ENCODE peak calls at places on chromosomes 3 and 15, in eight cellular contexts. One of them, this sample, is unnamed.

GRCh38 chr3:25781758-25782594 is 1.3 kb downstream of the NGLY1 start:
- DNase-seq in ovary: no peak
- DNase-seq in breast epithelium: no peak
- DNase-seq in mammary epithelial cell: no peak
- DNase-seq in lung: no peak
- DNase-seq in heart right ventricle: no peak
- DNase-seq in psoas muscle: no peak
- DNase-seq in CD8-positive, alpha-beta T cell: no peak
- DNase-seq in this sample: no peak

GRCh38 chr15:100596792-100597191 is 5.2 kb downstream of the LINS1 start:
- DNase-seq in ovary: no peak
- DNase-seq in breast epithelium: peak
- DNase-seq in CD8-positive, alpha-beta T cell: peak
- DNase-seq in lung: peak
- DNase-seq in heart right ventricle: no peak
- DNase-seq in mammary epithelial cell: peak
- DNase-seq in psoas muscle: no peak
- DNase-seq in this sample: no peak

GRCh38 chr15:66846031-66846430 is 144.0 kb downstream of the SMAD6 start:
- DNase-seq in heart right ventricle: no peak
- DNase-seq in mammary epithelial cell: no peak
- DNase-seq in CD8-positive, alpha-beta T cell: no peak
- DNase-seq in lung: no peak
- DNase-seq in ovary: no peak
- DNase-seq in psoas muscle: no peak
- DNase-seq in breast epithelium: no peak
- DNase-seq in this sample: no peak

GRCh38 chr3:174325834-174326705 is 533.1 kb upstream of the NAALADL2 start:
- DNase-seq in lung: no peak
- DNase-seq in mammary epithelial cell: no peak
- DNase-seq in breast epithelium: no peak
- DNase-seq in psoas muscle: no peak
- DNase-seq in CD8-positive, alpha-beta T cell: no peak
- DNase-seq in ovary: no peak
- DNase-seq in heart right ventricle: no peak
- DNase-seq in this sample: no peak

GRCh38 chr3:151431940-151432339 is 28.9 kb downstream of the IGSF10 start:
- DNase-seq in lung: no peak
- DNase-seq in heart right ventricle: no peak
- DNase-seq in ovary: no peak
- DNase-seq in CD8-positive, alpha-beta T cell: no peak
- DNase-seq in psoas muscle: no peak
- DNase-seq in mammary epithelial cell: peak
- DNase-seq in breast epithelium: no peak
- DNase-seq in this sample: no peak

GRCh38 chr15:94174399-94174802 is 57.0 kb upstream of the MCTP2 start:
- DNase-seq in breast epithelium: no peak
- DNase-seq in lung: no peak
- DNase-seq in ovary: no peak
- DNase-seq in psoas muscle: no peak
- DNase-seq in CD8-positive, alpha-beta T cell: no peak
- DNase-seq in heart right ventricle: no peak
- DNase-seq in mammary epithelial cell: peak
- DNase-seq in this sample: no peak

GRCh38 chr3:194003128-194004057 is 132.6 kb upstream of the HES1 start:
- DNase-seq in heart right ventricle: peak
- DNase-seq in breast epithelium: peak
- DNase-seq in lung: peak
- DNase-seq in psoas muscle: peak
- DNase-seq in mammary epithelial cell: peak
- DNase-seq in ovary: peak
- DNase-seq in CD8-positive, alpha-beta T cell: no peak
- DNase-seq in this sample: peak

GRCh38 chr3:69763458-69763857 is 24.2 kb downstream of the MITF start:
- DNase-seq in psoas muscle: no peak
- DNase-seq in ovary: no peak
- DNase-seq in mammary epithelial cell: no peak
- DNase-seq in breast epithelium: no peak
- DNase-seq in heart right ventricle: no peak
- DNase-seq in lung: no peak
- DNase-seq in CD8-positive, alpha-beta T cell: no peak
- DNase-seq in this sample: no peak

GRCh38 chr3:194269610-194270145 is 81.5 kb downstream of the CPN2 start:
- DNase-seq in heart right ventricle: peak
- DNase-seq in breast epithelium: peak
- DNase-seq in psoas muscle: peak
- DNase-seq in CD8-positive, alpha-beta T cell: no peak
- DNase-seq in mammary epithelial cell: no peak
- DNase-seq in ovary: peak
- DNase-seq in lung: peak
- DNase-seq in this sample: no peak

GRCh38 chr3:15629860-15630597 is 28.5 kb downstream of the BTD start:
- DNase-seq in CD8-positive, alpha-beta T cell: peak
- DNase-seq in breast epithelium: peak
- DNase-seq in psoas muscle: no peak
- DNase-seq in lung: peak
- DNase-seq in mammary epithelial cell: peak
- DNase-seq in heart right ventricle: no peak
- DNase-seq in ovary: no peak
- DNase-seq in this sample: peak

GRCh38 chr3:126955004-126955790 is 27.7 kb upstream of the PLXNA1 start:
- DNase-seq in breast epithelium: no peak
- DNase-seq in lung: no peak
- DNase-seq in psoas muscle: no peak
- DNase-seq in CD8-positive, alpha-beta T cell: no peak
- DNase-seq in heart right ventricle: no peak
- DNase-seq in mammary epithelial cell: no peak
- DNase-seq in ovary: peak
- DNase-seq in this sample: no peak

GRCh38 chr15:59262316-59262715 is 55.7 kb downstream of the LDHAL6B start:
- DNase-seq in lung: no peak
- DNase-seq in mammary epithelial cell: no peak
- DNase-seq in ovary: no peak
- DNase-seq in CD8-positive, alpha-beta T cell: no peak
- DNase-seq in psoas muscle: no peak
- DNase-seq in heart right ventricle: no peak
- DNase-seq in breast epithelium: no peak
- DNase-seq in this sample: no peak

GRCh38 chr3:161372321-161373260 is 1.3 kb upstream of the SPTSSB start:
- DNase-seq in ovary: no peak
- DNase-seq in CD8-positive, alpha-beta T cell: no peak
- DNase-seq in lung: no peak
- DNase-seq in breast epithelium: no peak
- DNase-seq in mammary epithelial cell: peak
- DNase-seq in heart right ventricle: peak
- DNase-seq in psoas muscle: no peak
- DNase-seq in this sample: peak

GRCh38 chr3:127831723-127832172 is 9.4 kb upstream of the MGLL start:
- DNase-seq in ovary: no peak
- DNase-seq in psoas muscle: peak
- DNase-seq in mammary epithelial cell: no peak
- DNase-seq in heart right ventricle: peak
- DNase-seq in breast epithelium: no peak
- DNase-seq in CD8-positive, alpha-beta T cell: peak
- DNase-seq in lung: peak
- DNase-seq in this sample: no peak

GRCh38 chr3:132196113-132196512 is 121.1 kb upstream of the ACP3 start:
- DNase-seq in psoas muscle: no peak
- DNase-seq in CD8-positive, alpha-beta T cell: no peak
- DNase-seq in ovary: no peak
- DNase-seq in mammary epithelial cell: peak
- DNase-seq in breast epithelium: peak
- DNase-seq in lung: no peak
- DNase-seq in heart right ventricle: no peak
- DNase-seq in this sample: no peak

GRCh38 chr15:57224664-57225063 is 151.6 kb upstream of the CGNL1 start:
- DNase-seq in mammary epithelial cell: peak
- DNase-seq in lung: no peak
- DNase-seq in CD8-positive, alpha-beta T cell: no peak
- DNase-seq in psoas muscle: no peak
- DNase-seq in ovary: no peak
- DNase-seq in heart right ventricle: no peak
- DNase-seq in breast epithelium: no peak
- DNase-seq in this sample: no peak

GRCh38 chr3:33438284-33438668 is 1.9 kb downstream of the UBP1 start:
- DNase-seq in CD8-positive, alpha-beta T cell: no peak
- DNase-seq in breast epithelium: no peak
- DNase-seq in heart right ventricle: no peak
- DNase-seq in mammary epithelial cell: peak
- DNase-seq in psoas muscle: no peak
- DNase-seq in lung: no peak
- DNase-seq in ovary: no peak
- DNase-seq in this sample: no peak

GRCh38 chr3:128382221-128382807 is 84.4 kb downstream of the DNAJB8 start:
- DNase-seq in lung: no peak
- DNase-seq in mammary epithelial cell: no peak
- DNase-seq in psoas muscle: no peak
- DNase-seq in breast epithelium: peak
- DNase-seq in ovary: no peak
- DNase-seq in heart right ventricle: peak
- DNase-seq in CD8-positive, alpha-beta T cell: no peak
- DNase-seq in this sample: no peak

GRCh38 chr3:12934431-12934830 is 93.1 kb upstream of the RPL32 start:
- DNase-seq in heart right ventricle: peak
- DNase-seq in CD8-positive, alpha-beta T cell: no peak
- DNase-seq in lung: no peak
- DNase-seq in psoas muscle: peak
- DNase-seq in mammary epithelial cell: no peak
- DNase-seq in ovary: peak
- DNase-seq in breast epithelium: peak
- DNase-seq in this sample: no peak

GRCh38 chr3:165835431-165835830 is 1.8 kb downstream of the BCHE start:
- DNase-seq in breast epithelium: no peak
- DNase-seq in heart right ventricle: no peak
- DNase-seq in psoas muscle: no peak
- DNase-seq in ovary: no peak
- DNase-seq in lung: no peak
- DNase-seq in CD8-positive, alpha-beta T cell: no peak
- DNase-seq in mammary epithelial cell: no peak
- DNase-seq in this sample: no peak

GRCh38 chr15:51327081-51327480 is 11.3 kb downstream of the CYP19A1 start:
- DNase-seq in mammary epithelial cell: no peak
- DNase-seq in heart right ventricle: no peak
- DNase-seq in CD8-positive, alpha-beta T cell: no peak
- DNase-seq in lung: no peak
- DNase-seq in ovary: no peak
- DNase-seq in psoas muscle: no peak
- DNase-seq in breast epithelium: no peak
- DNase-seq in this sample: peak

GRCh38 chr15:51323749-51324148 is 14.6 kb downstream of the CYP19A1 start:
- DNase-seq in CD8-positive, alpha-beta T cell: no peak
- DNase-seq in breast epithelium: no peak
- DNase-seq in lung: no peak
- DNase-seq in psoas muscle: no peak
- DNase-seq in mammary epithelial cell: no peak
- DNase-seq in ovary: no peak
- DNase-seq in heart right ventricle: no peak
- DNase-seq in this sample: no peak

GRCh38 chr15:51321316-51321715 is 17.1 kb downstream of the CYP19A1 start:
- DNase-seq in breast epithelium: no peak
- DNase-seq in psoas muscle: no peak
- DNase-seq in mammary epithelial cell: no peak
- DNase-seq in CD8-positive, alpha-beta T cell: no peak
- DNase-seq in lung: no peak
- DNase-seq in ovary: no peak
- DNase-seq in heart right ventricle: no peak
- DNase-seq in this sample: no peak

GRCh38 chr15:51322622-51323296 is 15.6 kb downstream of the CYP19A1 start:
- DNase-seq in mammary epithelial cell: no peak
- DNase-seq in ovary: no peak
- DNase-seq in breast epithelium: no peak
- DNase-seq in CD8-positive, alpha-beta T cell: no peak
- DNase-seq in heart right ventricle: peak
- DNase-seq in psoas muscle: peak
- DNase-seq in lung: peak
- DNase-seq in this sample: no peak

GRCh38 chr15:51325167-51325566 is 13.2 kb downstream of the CYP19A1 start:
- DNase-seq in breast epithelium: no peak
- DNase-seq in mammary epithelial cell: no peak
- DNase-seq in heart right ventricle: no peak
- DNase-seq in CD8-positive, alpha-beta T cell: no peak
- DNase-seq in psoas muscle: no peak
- DNase-seq in ovary: no peak
- DNase-seq in lung: no peak
- DNase-seq in this sample: no peak
- H3K4me3 ChIP-seq in breast epithelium: no peak
- H3K4me3 ChIP-seq in mammary epithelial cell: no peak
- H3K4me3 ChIP-seq in heart right ventricle: no peak
- H3K4me3 ChIP-seq in CD8-positive, alpha-beta T cell: no peak
- H3K4me3 ChIP-seq in psoas muscle: no peak
- H3K4me3 ChIP-seq in ovary: no peak
- H3K4me3 ChIP-seq in lung: no peak
- H3K4me3 ChIP-seq in this sample: no peak

DNA sequence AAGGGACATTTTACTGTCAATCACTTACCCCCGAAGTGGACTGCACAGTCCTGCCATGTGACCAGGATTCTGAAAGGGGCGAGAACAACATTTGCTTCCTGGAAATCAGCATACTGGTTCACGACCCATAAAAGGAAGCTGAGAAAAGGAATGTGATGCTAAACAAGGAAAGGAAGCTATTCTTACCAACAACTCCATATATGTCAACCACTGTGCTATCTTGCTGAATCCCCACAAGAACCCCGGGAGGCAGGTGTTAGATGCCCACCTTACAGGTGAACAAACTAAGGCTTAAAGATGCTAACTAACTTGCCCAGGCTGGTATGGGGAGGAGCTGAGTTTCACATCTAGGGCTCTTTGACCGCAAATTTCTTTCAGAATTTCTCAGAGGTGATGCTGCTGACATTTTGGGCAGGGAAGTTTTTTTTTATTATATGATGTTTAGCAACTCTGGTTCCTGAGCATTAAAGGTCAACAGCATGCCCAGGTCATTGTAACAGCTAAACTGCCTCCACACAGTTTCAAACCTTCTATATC is 16.4 kb upstream of the REC114 start:
- DNase-seq in breast epithelium: no peak
- DNase-seq in lung: no peak
- DNase-seq in ovary: no peak
- DNase-seq in mammary epithelial cell: no peak
- DNase-seq in CD8-positive, alpha-beta T cell: no peak
- DNase-seq in psoas muscle: no peak
- DNase-seq in heart right ventricle: no peak
- DNase-seq in this sample: no peak
- H3K27ac ChIP-seq in breast epithelium: no peak
- H3K27ac ChIP-seq in lung: no peak
- H3K27ac ChIP-seq in ovary: no peak
- H3K27ac ChIP-seq in mammary epithelial cell: no peak
- H3K27ac ChIP-seq in CD8-positive, alpha-beta T cell: no peak
- H3K27ac ChIP-seq in psoas muscle: no peak
- H3K27ac ChIP-seq in heart right ventricle: no peak
- H3K27ac ChIP-seq in this sample: no peak

GRCh38 chr3:50652709-50653108 is 22.0 kb upstream of the DOCK3 start:
- DNase-seq in breast epithelium: no peak
- DNase-seq in mammary epithelial cell: peak
- DNase-seq in lung: peak
- DNase-seq in psoas muscle: peak
- DNase-seq in ovary: no peak
- DNase-seq in heart right ventricle: peak
- DNase-seq in CD8-positive, alpha-beta T cell: peak
- DNase-seq in this sample: peak
- TF ChIP-seq CTCF in breast epithelium: no peak
- TF ChIP-seq CTCF in mammary epithelial cell: peak
- TF ChIP-seq CTCF in lung: no peak
- TF ChIP-seq CTCF in psoas muscle: peak
- TF ChIP-seq CTCF in ovary: no peak
- TF ChIP-seq CTCF in heart right ventricle: peak
- TF ChIP-seq CTCF in CD8-positive, alpha-beta T cell: peak
- TF ChIP-seq CTCF in this sample: peak

GRCh38 chr3:11640009-11640673 is 3.6 kb downstream of the VGLL4 start:
- DNase-seq in ovary: no peak
- DNase-seq in lung: no peak
- DNase-seq in heart right ventricle: no peak
- DNase-seq in psoas muscle: no peak
- DNase-seq in breast epithelium: no peak
- DNase-seq in mammary epithelial cell: no peak
- DNase-seq in CD8-positive, alpha-beta T cell: no peak
- DNase-seq in this sample: no peak
- H3K4me3 ChIP-seq in ovary: peak
- H3K4me3 ChIP-seq in lung: no peak
- H3K4me3 ChIP-seq in heart right ventricle: no peak
- H3K4me3 ChIP-seq in psoas muscle: peak
- H3K4me3 ChIP-seq in breast epithelium: peak
- H3K4me3 ChIP-seq in mammary epithelial cell: no peak
- H3K4me3 ChIP-seq in CD8-positive, alpha-beta T cell: no peak
- H3K4me3 ChIP-seq in this sample: no peak